ENCODE peak calls at places on chromosomes 13 and 19, in ten cellular contexts. One of them, this sample, is unnamed.

GRCh38 chr19:33029746-33030303 is 34.9 kb downstream of the RHPN2 start:
- DNase-seq in astrocyte of the spinal cord: no peak
- DNase-seq in stomach: no peak
- DNase-seq in psoas muscle: no peak
- DNase-seq in fibroblast of mammary gland: no peak
- DNase-seq in fibroblast of the aortic adventitia: no peak
- DNase-seq in tibial nerve: no peak
- DNase-seq in kidney: no peak
- DNase-seq in mammary epithelial cell: no peak
- DNase-seq in cardiac muscle cell: no peak
- DNase-seq in this sample: no peak

GRCh38 chr19:33316521-33317284 is 14.4 kb upstream of the CEBPA start:
- DNase-seq in psoas muscle: no peak
- DNase-seq in fibroblast of mammary gland: no peak
- DNase-seq in mammary epithelial cell: no peak
- DNase-seq in fibroblast of the aortic adventitia: no peak
- DNase-seq in tibial nerve: no peak
- DNase-seq in astrocyte of the spinal cord: no peak
- DNase-seq in kidney: no peak
- DNase-seq in stomach: no peak
- DNase-seq in cardiac muscle cell: no peak
- DNase-seq in this sample: no peak

GRCh38 chr19:16161848-16162247 is 11.5 kb downstream of the CIB3 start:
- DNase-seq in kidney: no peak
- DNase-seq in stomach: no peak
- DNase-seq in fibroblast of the aortic adventitia: peak
- DNase-seq in psoas muscle: no peak
- DNase-seq in tibial nerve: no peak
- DNase-seq in mammary epithelial cell: peak
- DNase-seq in astrocyte of the spinal cord: peak
- DNase-seq in cardiac muscle cell: peak
- DNase-seq in fibroblast of mammary gland: peak
- DNase-seq in this sample: peak

GRCh38 chr13:25847635-25848616 is 203.9 kb downstream of the SHISA2 start:
- DNase-seq in cardiac muscle cell: peak
- DNase-seq in psoas muscle: no peak
- DNase-seq in tibial nerve: no peak
- DNase-seq in stomach: no peak
- DNase-seq in fibroblast of mammary gland: no peak
- DNase-seq in fibroblast of the aortic adventitia: no peak
- DNase-seq in kidney: no peak
- DNase-seq in astrocyte of the spinal cord: no peak
- DNase-seq in mammary epithelial cell: no peak
- DNase-seq in this sample: no peak

GRCh38 chr13:100240109-100240779 is 151.4 kb downstream of the PCCA start:
- DNase-seq in psoas muscle: no peak
- DNase-seq in kidney: no peak
- DNase-seq in fibroblast of mammary gland: no peak
- DNase-seq in cardiac muscle cell: no peak
- DNase-seq in mammary epithelial cell: no peak
- DNase-seq in astrocyte of the spinal cord: no peak
- DNase-seq in fibroblast of the aortic adventitia: no peak
- DNase-seq in tibial nerve: no peak
- DNase-seq in stomach: no peak
- DNase-seq in this sample: no peak

GRCh38 chr13:42747399-42747873 is 33.9 kb upstream of the FAM216B start:
- DNase-seq in psoas muscle: no peak
- DNase-seq in astrocyte of the spinal cord: peak
- DNase-seq in tibial nerve: no peak
- DNase-seq in fibroblast of the aortic adventitia: peak
- DNase-seq in mammary epithelial cell: peak
- DNase-seq in kidney: no peak
- DNase-seq in fibroblast of mammary gland: peak
- DNase-seq in stomach: no peak
- DNase-seq in cardiac muscle cell: peak
- DNase-seq in this sample: peak

GRCh38 chr19:11849264-11849615 is 714 bp downstream of the ZNF439 start:
- DNase-seq in kidney: no peak
- DNase-seq in mammary epithelial cell: no peak
- DNase-seq in tibial nerve: no peak
- DNase-seq in astrocyte of the spinal cord: no peak
- DNase-seq in stomach: no peak
- DNase-seq in psoas muscle: no peak
- DNase-seq in fibroblast of the aortic adventitia: peak
- DNase-seq in fibroblast of mammary gland: no peak
- DNase-seq in cardiac muscle cell: no peak
- DNase-seq in this sample: no peak

GRCh38 chr13:109954441-109954840 is 168.1 kb upstream of the IRS2 start:
- DNase-seq in fibroblast of mammary gland: no peak
- DNase-seq in stomach: no peak
- DNase-seq in astrocyte of the spinal cord: no peak
- DNase-seq in fibroblast of the aortic adventitia: no peak
- DNase-seq in cardiac muscle cell: no peak
- DNase-seq in kidney: no peak
- DNase-seq in psoas muscle: no peak
- DNase-seq in mammary epithelial cell: no peak
- DNase-seq in tibial nerve: no peak
- DNase-seq in this sample: no peak

GRCh38 chr19:6761053-6761676 is 6.1 kb downstream of the SH2D3A start:
- DNase-seq in fibroblast of the aortic adventitia: no peak
- DNase-seq in astrocyte of the spinal cord: no peak
- DNase-seq in mammary epithelial cell: no peak
- DNase-seq in cardiac muscle cell: no peak
- DNase-seq in psoas muscle: no peak
- DNase-seq in stomach: no peak
- DNase-seq in tibial nerve: no peak
- DNase-seq in kidney: peak
- DNase-seq in fibroblast of mammary gland: no peak
- DNase-seq in this sample: peak

GRCh38 chr19:46447824-46448223 is 19.1 kb upstream of the PNMA8C start:
- DNase-seq in fibroblast of mammary gland: no peak
- DNase-seq in stomach: no peak
- DNase-seq in psoas muscle: no peak
- DNase-seq in fibroblast of the aortic adventitia: no peak
- DNase-seq in tibial nerve: no peak
- DNase-seq in cardiac muscle cell: no peak
- DNase-seq in mammary epithelial cell: no peak
- DNase-seq in astrocyte of the spinal cord: no peak
- DNase-seq in kidney: no peak
- DNase-seq in this sample: no peak

GRCh38 chr19:46448601-46449000 is 19.9 kb upstream of the PNMA8C start:
- DNase-seq in stomach: no peak
- DNase-seq in fibroblast of mammary gland: no peak
- DNase-seq in tibial nerve: no peak
- DNase-seq in kidney: no peak
- DNase-seq in cardiac muscle cell: no peak
- DNase-seq in mammary epithelial cell: no peak
- DNase-seq in astrocyte of the spinal cord: no peak
- DNase-seq in fibroblast of the aortic adventitia: no peak
- DNase-seq in psoas muscle: no peak
- DNase-seq in this sample: no peak

GRCh38 chr19:46442808-46443450 is 14.2 kb upstream of the PNMA8C start:
- DNase-seq in cardiac muscle cell: peak
- DNase-seq in fibroblast of the aortic adventitia: peak
- DNase-seq in stomach: peak
- DNase-seq in tibial nerve: no peak
- DNase-seq in psoas muscle: no peak
- DNase-seq in fibroblast of mammary gland: peak
- DNase-seq in mammary epithelial cell: peak
- DNase-seq in kidney: no peak
- DNase-seq in astrocyte of the spinal cord: peak
- DNase-seq in this sample: peak

GRCh38 chr19:46447006-46447405 is 18.3 kb upstream of the PNMA8C start:
- DNase-seq in cardiac muscle cell: no peak
- DNase-seq in tibial nerve: no peak
- DNase-seq in psoas muscle: no peak
- DNase-seq in fibroblast of the aortic adventitia: no peak
- DNase-seq in mammary epithelial cell: no peak
- DNase-seq in kidney: no peak
- DNase-seq in astrocyte of the spinal cord: no peak
- DNase-seq in stomach: no peak
- DNase-seq in fibroblast of mammary gland: no peak
- DNase-seq in this sample: no peak

GRCh38 chr19:46446021-46446420 is 17.3 kb upstream of the PNMA8C start:
- DNase-seq in stomach: no peak
- DNase-seq in kidney: no peak
- DNase-seq in psoas muscle: no peak
- DNase-seq in tibial nerve: no peak
- DNase-seq in cardiac muscle cell: no peak
- DNase-seq in mammary epithelial cell: no peak
- DNase-seq in astrocyte of the spinal cord: no peak
- DNase-seq in fibroblast of mammary gland: no peak
- DNase-seq in fibroblast of the aortic adventitia: no peak
- DNase-seq in this sample: no peak
- TF ChIP-seq CTCF in stomach: no peak
- TF ChIP-seq CTCF in kidney: no peak
- TF ChIP-seq CTCF in psoas muscle: no peak
- TF ChIP-seq CTCF in tibial nerve: no peak
- TF ChIP-seq CTCF in cardiac muscle cell: no peak
- TF ChIP-seq CTCF in mammary epithelial cell: no peak
- TF ChIP-seq CTCF in astrocyte of the spinal cord: no peak
- TF ChIP-seq CTCF in fibroblast of mammary gland: no peak
- TF ChIP-seq CTCF in fibroblast of the aortic adventitia: no peak
- TF ChIP-seq CTCF in this sample: no peak

GRCh38 chr19:39224910-39225309 is 19.9 kb downstream of the IFNL3 start:
- DNase-seq in tibial nerve: no peak
- DNase-seq in kidney: no peak
- DNase-seq in psoas muscle: no peak
- DNase-seq in mammary epithelial cell: no peak
- DNase-seq in stomach: no peak
- DNase-seq in fibroblast of mammary gland: no peak
- DNase-seq in cardiac muscle cell: no peak
- DNase-seq in fibroblast of the aortic adventitia: no peak
- DNase-seq in astrocyte of the spinal cord: no peak
- DNase-seq in this sample: no peak
- TF ChIP-seq CTCF in tibial nerve: no peak
- TF ChIP-seq CTCF in kidney: no peak
- TF ChIP-seq CTCF in psoas muscle: no peak
- TF ChIP-seq CTCF in mammary epithelial cell: no peak
- TF ChIP-seq CTCF in stomach: no peak
- TF ChIP-seq CTCF in fibroblast of mammary gland: no peak
- TF ChIP-seq CTCF in cardiac muscle cell: no peak
- TF ChIP-seq CTCF in fibroblast of the aortic adventitia: no peak
- TF ChIP-seq CTCF in astrocyte of the spinal cord: no peak
- TF ChIP-seq CTCF in this sample: no peak

DNA sequence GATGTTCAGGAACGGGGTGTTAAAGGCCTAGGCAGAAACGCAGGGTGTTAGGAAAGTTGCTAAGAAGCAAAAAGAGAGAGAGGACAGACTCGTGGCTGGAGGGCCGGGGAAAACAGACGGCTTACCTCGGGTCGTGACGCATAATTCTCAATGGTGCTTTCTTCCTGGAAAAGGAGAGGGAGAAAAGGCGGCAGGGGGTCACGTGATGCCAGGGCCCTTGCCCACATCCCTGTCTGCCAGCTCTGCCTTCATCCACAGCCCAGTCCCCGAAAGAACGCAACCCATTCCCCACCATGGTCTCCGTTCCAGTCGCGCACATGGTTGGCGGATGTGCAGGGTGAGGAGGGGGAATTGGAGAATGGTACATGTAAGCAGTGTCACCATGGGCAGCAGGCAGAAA is 1.6 kb downstream of the KRTDAP start:
- DNase-seq in cardiac muscle cell: no peak
- DNase-seq in stomach: no peak
- DNase-seq in kidney: no peak
- DNase-seq in psoas muscle: no peak
- DNase-seq in astrocyte of the spinal cord: no peak
- DNase-seq in mammary epithelial cell: no peak
- DNase-seq in fibroblast of the aortic adventitia: no peak
- DNase-seq in tibial nerve: no peak
- DNase-seq in fibroblast of mammary gland: no peak
- DNase-seq in this sample: no peak
- TF ChIP-seq CTCF in cardiac muscle cell: no peak
- TF ChIP-seq CTCF in stomach: no peak
- TF ChIP-seq CTCF in kidney: no peak
- TF ChIP-seq CTCF in psoas muscle: no peak
- TF ChIP-seq CTCF in astrocyte of the spinal cord: no peak
- TF ChIP-seq CTCF in mammary epithelial cell: no peak
- TF ChIP-seq CTCF in fibroblast of the aortic adventitia: no peak
- TF ChIP-seq CTCF in tibial nerve: no peak
- TF ChIP-seq CTCF in fibroblast of mammary gland: no peak
- TF ChIP-seq CTCF in this sample: no peak

GRCh38 chr13:73765651-73766384 is 368.4 kb downstream of the KLF12 start:
- DNase-seq in cardiac muscle cell: peak
- DNase-seq in fibroblast of the aortic adventitia: peak
- DNase-seq in astrocyte of the spinal cord: peak
- DNase-seq in stomach: peak
- DNase-seq in kidney: peak
- DNase-seq in mammary epithelial cell: no peak
- DNase-seq in tibial nerve: peak
- DNase-seq in psoas muscle: peak
- DNase-seq in fibroblast of mammary gland: peak
- DNase-seq in this sample: no peak

GRCh38 chr13:73772449-73773186 is 361.6 kb downstream of the KLF12 start:
- DNase-seq in tibial nerve: no peak
- DNase-seq in psoas muscle: no peak
- DNase-seq in fibroblast of the aortic adventitia: no peak
- DNase-seq in stomach: no peak
- DNase-seq in astrocyte of the spinal cord: no peak
- DNase-seq in cardiac muscle cell: no peak
- DNase-seq in kidney: no peak
- DNase-seq in fibroblast of mammary gland: no peak
- DNase-seq in mammary epithelial cell: no peak
- DNase-seq in this sample: no peak

GRCh38 chr13:73767191-73767741 is 366.9 kb downstream of the KLF12 start:
- DNase-seq in tibial nerve: no peak
- DNase-seq in astrocyte of the spinal cord: peak
- DNase-seq in fibroblast of the aortic adventitia: peak
- DNase-seq in fibroblast of mammary gland: no peak
- DNase-seq in cardiac muscle cell: no peak
- DNase-seq in mammary epithelial cell: no peak
- DNase-seq in kidney: no peak
- DNase-seq in psoas muscle: no peak
- DNase-seq in stomach: no peak
- DNase-seq in this sample: no peak

DNA sequence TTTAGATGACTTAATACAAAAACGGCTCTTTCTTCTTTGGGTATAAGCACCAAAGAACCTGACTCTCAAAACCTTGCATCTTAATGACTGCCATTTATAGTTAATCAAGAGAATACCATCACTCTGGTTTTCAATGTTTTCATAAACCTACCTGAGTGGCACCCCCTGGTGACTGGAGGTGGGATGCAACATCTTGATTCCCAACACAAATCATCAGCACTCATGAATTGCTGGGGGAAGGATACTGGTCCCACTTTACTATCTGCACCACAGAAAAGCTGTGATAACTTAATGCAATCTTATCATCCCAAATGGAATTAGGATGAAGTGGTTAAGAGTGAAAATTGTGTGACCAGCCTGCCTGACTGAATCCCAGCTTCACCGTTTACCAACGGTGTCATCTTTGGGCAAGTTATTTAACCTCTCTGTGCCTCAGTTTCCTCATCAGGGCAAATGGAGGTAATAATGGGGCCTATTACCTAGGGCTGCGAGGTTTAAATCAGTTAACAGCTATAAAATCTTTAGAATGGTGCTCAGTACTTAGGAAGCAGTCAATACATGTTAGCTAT is 366.4 kb downstream of the KLF12 start:
- DNase-seq in psoas muscle: no peak
- DNase-seq in fibroblast of mammary gland: no peak
- DNase-seq in cardiac muscle cell: no peak
- DNase-seq in astrocyte of the spinal cord: no peak
- DNase-seq in mammary epithelial cell: no peak
- DNase-seq in tibial nerve: no peak
- DNase-seq in fibroblast of the aortic adventitia: no peak
- DNase-seq in stomach: no peak
- DNase-seq in kidney: no peak
- DNase-seq in this sample: peak
- TF ChIP-seq CTCF in psoas muscle: peak
- TF ChIP-seq CTCF in fibroblast of mammary gland: peak
- TF ChIP-seq CTCF in cardiac muscle cell: peak
- TF ChIP-seq CTCF in astrocyte of the spinal cord: peak
- TF ChIP-seq CTCF in mammary epithelial cell: peak
- TF ChIP-seq CTCF in tibial nerve: peak
- TF ChIP-seq CTCF in fibroblast of the aortic adventitia: peak
- TF ChIP-seq CTCF in stomach: no peak
- TF ChIP-seq CTCF in kidney: peak
- TF ChIP-seq CTCF in this sample: no peak

This sample was measured in RWPE1.